ENCODE peak calls at places on chromosomes 2 and 18, in four cellular contexts. E, C, G and T are unnamed samples.

GRCh38 chr2:64698668-64699444 is 45.1 kb upstream of the SERTAD2 start:
- DNase-seq in E (peak), C (no peak), G (no peak), T (no peak)

GRCh38 chr2:20428717-20429490 is 18.0 kb upstream of the RHOB start:
- DNase-seq in E (no peak), C (no peak), G (no peak), T (no peak)

GRCh38 chr2:85053802-85054201 is 79.4 kb upstream of the TCF7L1 start:
- DNase-seq in E (peak), C (no peak), G (no peak), T (no peak)

GRCh38 chr2:121895723-121896571 is 140.5 kb downstream of the TSN start:
- DNase-seq in E (no peak), C (no peak), G (no peak), T (no peak)

GRCh38 chr2:143758629-143759330 is 629.6 kb downstream of the ARHGAP15 start:
- DNase-seq in E (no peak), C (no peak), G (no peak), T (no peak)

GRCh38 chr18:34590503-34590902 is 119.6 kb upstream of the DTNA start:
- DNase-seq in E (no peak), C (no peak), G (no peak), T (no peak)

GRCh38 chr2:238484522-238485452 is 58.1 kb downstream of the ASB1 start:
- DNase-seq in E (no peak), C (no peak), G (no peak), T (no peak)

GRCh38 chr2:215540646-215541045 is 104.8 kb upstream of the FN1 start:
- DNase-seq in E (peak), C (no peak), G (no peak), T (no peak)

GRCh38 chr2:153595939-153596338 is 117.4 kb upstream of the RPRM start:
- DNase-seq in E (peak), C (no peak), G (no peak), T (no peak)

GRCh38 chr2:12441750-12442626 is 274.7 kb upstream of the TRIB2 start:
- DNase-seq in E (no peak), C (no peak), G (no peak), T (no peak)

GRCh38 chr2:240429341-240429871 is 6.1 kb upstream of the GPC1 start:
- DNase-seq in E (no peak), C (no peak), G (no peak), T (no peak)

GRCh38 chr2:180291060-180291459 is 284.0 kb upstream of the CWC22 start:
- DNase-seq in E (peak), C (no peak), G (no peak), T (no peak)

GRCh38 chr2:165833156-165833555 is 39.1 kb upstream of the GALNT3 start:
- DNase-seq in E (peak), C (no peak), G (no peak), T (no peak)

GRCh38 chr2:39128919-39129391 is 8.1 kb upstream of the SOS1 start:
- DNase-seq in E (no peak), C (no peak), G (no peak), T (no peak)

GRCh38 chr2:138752231-138752956 is 27.8 kb downstream of the NXPH2 start:
- DNase-seq in E (peak), C (no peak), G (no peak), T (no peak)